ENCODE peak calls at places on chromosomes 2 and 18, in ten cellular contexts. I is stimulated activated CD4-positive, alpha-beta T cell treated with anti-CD3 and anti-CD28 coated beads, Interleukin-15, amount 100 ng/mL, for 1 hour; Z is naive B cell; V is activated CD8-positive, alpha-beta T cell treated with anti-CD3 and anti-CD28 coated beads for 36 hours; J is astrocyte; L is NCI-H748 treated with DMSO at 0.1 percent for 48 hours; K is T-helper 9 cell; A is body of pancreas; O is testis; W is stomach. X is an unnamed sample.

GRCh38 chr2:170012773-170013172 is 165.2 kb upstream of the MYO3B start:
- DNase-seq in I (no peak), L (no peak), Z (no peak), A (no peak), J (no peak), K (no peak), V (no peak), W (no peak), O (no peak), X (no peak)

GRCh38 chr2:72114693-72115051 is 33.0 kb downstream of the CYP26B1 start:
- DNase-seq in V (no peak), I (no peak), K (no peak), J (no peak), O (no peak), Z (no peak), A (no peak), W (no peak), L (no peak), X (no peak)

GRCh38 chr2:217905395-217905794 is 97.4 kb downstream of the TNS1 start:
- DNase-seq in L (no peak), K (no peak), W (no peak), Z (no peak), J (no peak), I (no peak), V (no peak), A (no peak), O (no peak), X (no peak)

GRCh38 chr18:74288730-74289129 is 3.0 kb downstream of the CYB5A start:
- DNase-seq in W (no peak), Z (no peak), A (no peak), K (no peak), V (no peak), L (no peak), J (no peak), O (no peak), I (no peak), X (no peak)

GRCh38 chr2:85175369-85176299 is 42.4 kb downstream of the TCF7L1 start:
- DNase-seq in V (no peak), I (no peak), O (no peak), W (no peak), A (no peak), L (no peak), K (no peak), Z (no peak), J (peak), X (no peak)

GRCh38 chr2:1491751-1492150 is 78.5 kb downstream of the TPO start:
- DNase-seq in Z (no peak), I (no peak), J (no peak), W (peak), K (no peak), L (no peak), V (no peak), A (no peak), O (peak), X (no peak)

GRCh38 chr18:79695856-79696850 is 16.6 kb downstream of the CTDP1 start:
- DNase-seq in A (no peak), V (no peak), W (no peak), J (no peak), I (no peak), Z (no peak), L (no peak), K (no peak), O (no peak), X (no peak)

GRCh38 chr2:17573085-17573805 is 32.7 kb downstream of the VSNL1 start:
- DNase-seq in O (no peak), I (no peak), L (no peak), A (no peak), K (no peak), J (peak), V (no peak), W (no peak), Z (no peak), X (no peak)

GRCh38 chr18:13823707-13824395 is at the start of gene MC5R:
- DNase-seq in L (peak), A (peak), Z (peak), I (peak), K (peak), W (peak), O (peak), J (peak), V (peak), X (peak)

GRCh38 chr2:82345910-82346309 is 2041.4 kb upstream of the LRRTM1 start:
- DNase-seq in Z (no peak), L (no peak), J (no peak), O (no peak), A (no peak), W (no peak), V (no peak), K (no peak), I (no peak), X (no peak)

GRCh38 chr2:232352511-232353091 is 25.9 kb upstream of the ALPP start:
- DNase-seq in O (no peak), A (no peak), J (no peak), I (no peak), V (no peak), L (no peak), Z (no peak), W (no peak), K (no peak), X (no peak)

GRCh38 chr18:22093731-22094374 is 75.5 kb upstream of the GATA6 start:
- DNase-seq in L (no peak), K (no peak), V (no peak), A (no peak), W (no peak), J (no peak), O (no peak), Z (no peak), I (no peak), X (no peak)

GRCh38 chr2:149613712-149614111 is 26.1 kb upstream of the MMADHC start:
- DNase-seq in W (no peak), V (no peak), Z (no peak), A (no peak), K (no peak), J (peak), I (no peak), O (no peak), L (no peak), X (no peak)

X was measured in memory B cell.